ENCODE peak calls at places on chromosomes 3 and 15, in five cellular contexts. O is fibroblast of the aortic adventitia, Y is lower lobe of right lung, C is Right ventricle myocardium superior, M is GM04504. H is an unnamed sample.

GRCh38 chr3:63824309-63824708 is 5.2 kb downstream of the C3orf49 start:
- DNase-seq in O (peak), Y (no peak), C (no peak), M (no peak), H (no peak)

GRCh38 chr3:73021301-73021700 is 24.7 kb downstream of the PPP4R2 start:
- DNase-seq in O (no peak), Y (no peak), C (no peak), M (no peak), H (no peak)

GRCh38 chr15:31316135-31316795 is 10.4 kb upstream of the KLF13 start:
- DNase-seq in O (no peak), Y (no peak), C (no peak), M (no peak), H (no peak)

GRCh38 chr3:47347217-47347801 is 33.5 kb upstream of the PTPN23 start:
- DNase-seq in O (peak), Y (no peak), C (no peak), M (peak), H (no peak)

GRCh38 chr3:39362812-39363211 is 20.4 kb upstream of the SLC25A38 start:
- DNase-seq in O (no peak), Y (no peak), C (no peak), M (no peak), H (no peak)

GRCh38 chr15:101543431-101543830 is 53.9 kb upstream of the PCSK6 start:
- DNase-seq in O (no peak), Y (no peak), C (no peak), M (no peak), H (no peak)

GRCh38 chr15:27017168-27017809 is 46.3 kb downstream of the GABRG3 start:
- DNase-seq in O (peak), Y (no peak), C (no peak), M (no peak), H (no peak)

GRCh38 chr3:112143251-112143650 is 10.2 kb upstream of the GCSAM start:
- DNase-seq in O (no peak), Y (no peak), C (no peak), M (no peak), H (no peak)

GRCh38 chr3:172647823-172648222 is 63.0 kb downstream of the NCEH1 start:
- DNase-seq in O (no peak), Y (no peak), C (no peak), M (no peak), H (no peak)

GRCh38 chr3:45943207-45943846 is at the start of gene CXCR6:
- DNase-seq in O (peak), Y (no peak), C (no peak), M (no peak), H (no peak)

GRCh38 chr15:77121599-77121998 is 50.7 kb upstream of the TSPAN3 start:
- DNase-seq in O (no peak), Y (no peak), C (no peak), M (no peak), H (no peak)

GRCh38 chr3:38349684-38350359 is 3.2 kb downstream of the XYLB start:
- DNase-seq in O (peak), Y (no peak), C (no peak), M (no peak), H (no peak)

GRCh38 chr3:135038191-135038590 is 243.1 kb downstream of the EPHB1 start:
- DNase-seq in O (no peak), Y (no peak), C (no peak), M (no peak), H (no peak)

GRCh38 chr3:177827517-177828249 is 630.4 kb upstream of the TBL1XR1 start:
- DNase-seq in O (peak), Y (no peak), C (no peak), M (peak), H (no peak)

GRCh38 chr15:93265046-93265658 is 176.1 kb upstream of the RGMA start:
- DNase-seq in O (no peak), Y (no peak), C (no peak), M (no peak), H (no peak)

GRCh38 chr3:38133209-38133556 is 3.7 kb downstream of the ACAA1 start:
- DNase-seq in O (no peak), Y (no peak), C (no peak), M (no peak), H (no peak)

GRCh38 chr15:72155635-72156616 is 37.7 kb downstream of the SENP8 start:
- DNase-seq in O (peak), Y (peak), C (peak), M (peak), H (peak)

GRCh38 chr3:102269401-102269800 is 165.4 kb upstream of the ZPLD1 start:
- DNase-seq in O (no peak), Y (no peak), C (no peak), M (no peak), H (no peak)

GRCh38 chr3:36542186-36542585 is 161.9 kb downstream of the STAC start:
- DNase-seq in O (peak), Y (no peak), C (no peak), M (peak), H (no peak)

GRCh38 chr3:197912770-197913476 is 37.1 kb upstream of the RPL35A start:
- DNase-seq in O (no peak), Y (no peak), C (no peak), M (no peak), H (no peak)

GRCh38 chr15:37098468-37099320 is 1.7 kb downstream of the MEIS2 start:
- DNase-seq in O (no peak), Y (no peak), C (peak), M (no peak), H (no peak)

GRCh38 chr3:113623324-113623723 is 73.1 kb downstream of the USF3 start:
- DNase-seq in O (no peak), Y (no peak), C (no peak), M (no peak), H (no peak)

GRCh38 chr3:154886437-154886836 is 193.7 kb upstream of the MME start:
- DNase-seq in O (peak), Y (no peak), C (no peak), M (peak), H (no peak)

H was measured in Right ventricle myocardium inferior.